ENCODE peak calls at places on chromosomes 1 and 21, in five cellular contexts. O is IMR-90, Z is tibial nerve, M is trophoblast cell, A is substantia nigra. G is an unnamed sample.

GRCh38 chr1:179318501-179318900 is 24.9 kb downstream of the SOAT1 start:
- DNase-seq in O (no peak), A (no peak), M (no peak), Z (no peak), G (no peak)

GRCh38 chr1:80533178-80533577 is 1267.6 kb upstream of the ADGRL2 start:
- DNase-seq in A (no peak), M (no peak), O (no peak), Z (no peak), G (no peak)

GRCh38 chr1:93729502-93729901 is 47.9 kb upstream of the BCAR3 start:
- DNase-seq in Z (no peak), O (no peak), M (no peak), A (no peak), G (no peak)

GRCh38 chr1:155479205-155479604 is 83.4 kb downstream of the ASH1L start:
- DNase-seq in Z (no peak), O (peak), M (peak), A (no peak), G (no peak)

GRCh38 chr1:2400950-2401649 is 9.5 kb downstream of the RER1 start:
- DNase-seq in A (no peak), O (no peak), M (no peak), Z (no peak), G (no peak)

GRCh38 chr1:223211323-223211985 is 68.4 kb upstream of the TLR5 start:
- DNase-seq in M (no peak), A (no peak), Z (no peak), O (no peak), G (no peak)

GRCh38 chr1:24536391-24536840 is 19.5 kb upstream of the NCMAP start:
- DNase-seq in A (no peak), M (no peak), O (peak), Z (no peak), G (no peak)

GRCh38 chr1:227898502-227899140 is 49.1 kb downstream of the WNT9A start:
- DNase-seq in A (no peak), Z (no peak), O (no peak), M (no peak), G (no peak)

GRCh38 chr21:30839304-30839703 is 9.7 kb upstream of the KRTAP7-1 start:
- DNase-seq in M (peak), O (no peak), A (peak), Z (no peak), G (no peak)

GRCh38 chr1:167720965-167721616 is 691 bp upstream of the MPZL1 start:
- DNase-seq in A (peak), Z (no peak), M (no peak), O (peak), G (peak)

GRCh38 chr1:167651161-167651693 is 21.2 kb downstream of the RCSD1 start:
- DNase-seq in Z (no peak), A (no peak), O (no peak), M (no peak), G (no peak)

GRCh38 chr1:109928591-109929111 is 18.0 kb downstream of the CSF1 start:
- DNase-seq in O (peak), A (peak), M (no peak), Z (peak), G (no peak)

GRCh38 chr1:99328171-99328570 is 63.9 kb downstream of the PLPPR4 start:
- DNase-seq in Z (no peak), M (no peak), A (no peak), O (no peak), G (no peak)

GRCh38 chr1:155086182-155086741 is 7.6 kb downstream of the EFNA3 start:
- DNase-seq in A (peak), Z (no peak), M (peak), O (no peak), G (peak)

GRCh38 chr1:157111396-157112165 is 12.0 kb upstream of the ETV3L start:
- DNase-seq in A (no peak), O (no peak), Z (no peak), M (no peak), G (no peak)

GRCh38 chr1:46532498-46533178 is 18.8 kb downstream of the KNCN start:
- DNase-seq in M (no peak), O (peak), A (peak), Z (peak), G (peak)

GRCh38 chr1:220113136-220113695 is 19.3 kb downstream of the IARS2 start:
- DNase-seq in O (peak), Z (no peak), M (no peak), A (no peak), G (no peak)

GRCh38 chr1:119971710-119972570 is 75.6 kb upstream of the ADAM30 start:
- DNase-seq in A (no peak), Z (no peak), M (no peak), O (no peak), G (no peak)

GRCh38 chr1:7454052-7454815 is 316.9 kb upstream of the VAMP3 start:
- DNase-seq in M (no peak), O (peak), A (peak), Z (no peak), G (no peak)

GRCh38 chr1:204503122-204503912 is 8.7 kb upstream of the PIK3C2B start:
- DNase-seq in M (peak), Z (no peak), A (no peak), O (peak), G (no peak)

GRCh38 chr1:192763243-192763642 is 45.6 kb upstream of the RGS2 start:
- DNase-seq in Z (no peak), O (peak), A (no peak), M (no peak), G (no peak)

GRCh38 chr1:156150107-156151000 is 3.0 kb upstream of the SEMA4A start:
- DNase-seq in M (no peak), O (no peak), A (no peak), Z (no peak), G (no peak)

GRCh38 chr1:155933591-155934096 is 569 bp downstream of the KHDC4 start:
- DNase-seq in Z (no peak), A (no peak), M (no peak), O (no peak), G (no peak)

GRCh38 chr1:39639333-39640130 is at the start of gene HEYL:
- DNase-seq in Z (peak), A (peak), O (peak), M (no peak), G (no peak)

GRCh38 chr1:206737729-206738222 is 32.8 kb upstream of the IL19 start:
- DNase-seq in Z (no peak), O (no peak), A (no peak), M (no peak), G (no peak)

GRCh38 chr21:42199488-42200463 is 19.2 kb upstream of the ABCG1 start:
- DNase-seq in O (peak), M (no peak), Z (no peak), A (no peak), G (no peak)

GRCh38 chr1:69244211-69244610 is 323.5 kb upstream of the LRRC7 start:
- DNase-seq in O (no peak), Z (no peak), A (no peak), M (no peak), G (no peak)

GRCh38 chr1:107058245-107059032 is 2.0 kb downstream of the PRMT6 start:
- DNase-seq in A (no peak), Z (no peak), O (no peak), M (no peak), G (no peak)

GRCh38 chr1:209095627-209096595 is 487.6 kb upstream of the CAMK1G start:
- DNase-seq in M (peak), A (no peak), O (peak), Z (no peak), G (no peak)

GRCh38 chr1:213564215-213564659 is 423.5 kb upstream of the PROX1 start:
- DNase-seq in M (no peak), Z (no peak), O (no peak), A (no peak), G (no peak)

GRCh38 chr1:23126801-23127200 is 41.9 kb downstream of the LUZP1 start:
- DNase-seq in Z (no peak), O (peak), M (peak), A (no peak), G (no peak)

GRCh38 chr1:107405241-107405640 is 264.4 kb downstream of the NTNG1 start:
- DNase-seq in M (no peak), Z (no peak), O (peak), A (no peak), G (no peak)

GRCh38 chr1:88140325-88140724 is 543.7 kb upstream of the PKN2 start:
- DNase-seq in M (no peak), Z (no peak), A (no peak), O (no peak), G (no peak)

GRCh38 chr1:150080784-150081183 is 13.2 kb downstream of the VPS45 start:
- DNase-seq in O (no peak), M (no peak), A (no peak), Z (no peak), G (no peak)

GRCh38 chr21:45994738-45995685 is 13.4 kb downstream of the COL6A1 start:
- DNase-seq in A (no peak), Z (peak), O (no peak), M (no peak), G (no peak)
- H3K27ac ChIP-seq in A (no peak), Z (no peak), O (peak), M (no peak), G (no peak)

GRCh38 chr1:151502859-151503509 is 8.2 kb upstream of the CGN start:
- DNase-seq in O (no peak), M (no peak), Z (no peak), A (no peak), G (no peak)

GRCh38 chr1:151499930-151500329 is 11.3 kb upstream of the CGN start:
- DNase-seq in M (no peak), A (no peak), Z (no peak), O (no peak), G (no peak)

GRCh38 chr1:151502035-151502728 is 9.0 kb upstream of the CGN start:
- DNase-seq in O (no peak), A (no peak), M (no peak), Z (no peak), G (no peak)

GRCh38 chr1:151501474-151501873 is 9.7 kb upstream of the CGN start:
- DNase-seq in Z (no peak), A (no peak), M (no peak), O (no peak), G (no peak)

DNA sequence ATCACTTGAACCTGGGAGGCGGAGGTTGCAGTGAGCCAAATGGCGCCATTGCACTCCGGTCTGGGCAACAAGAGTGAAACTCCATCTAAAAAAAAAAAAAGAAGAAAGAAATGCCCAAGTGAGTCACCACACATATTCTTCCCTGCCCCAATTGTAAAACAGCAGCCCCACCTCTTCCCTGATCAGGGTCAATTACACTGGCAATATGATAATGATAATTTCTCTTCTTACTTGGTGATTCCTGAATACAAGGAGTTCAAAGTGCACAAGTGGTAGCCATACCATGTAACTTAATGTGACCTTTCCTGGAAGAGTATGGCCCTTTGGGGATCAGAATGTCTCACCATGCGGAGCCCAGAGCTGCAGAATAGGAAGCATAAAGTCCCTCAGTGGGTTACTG is 11.8 kb upstream of the CGN start:
- DNase-seq in M (no peak), Z (no peak), O (no peak), A (no peak), G (no peak)
- H3K27ac ChIP-seq in M (no peak), Z (no peak), O (no peak), A (no peak), G (no peak)

DNA sequence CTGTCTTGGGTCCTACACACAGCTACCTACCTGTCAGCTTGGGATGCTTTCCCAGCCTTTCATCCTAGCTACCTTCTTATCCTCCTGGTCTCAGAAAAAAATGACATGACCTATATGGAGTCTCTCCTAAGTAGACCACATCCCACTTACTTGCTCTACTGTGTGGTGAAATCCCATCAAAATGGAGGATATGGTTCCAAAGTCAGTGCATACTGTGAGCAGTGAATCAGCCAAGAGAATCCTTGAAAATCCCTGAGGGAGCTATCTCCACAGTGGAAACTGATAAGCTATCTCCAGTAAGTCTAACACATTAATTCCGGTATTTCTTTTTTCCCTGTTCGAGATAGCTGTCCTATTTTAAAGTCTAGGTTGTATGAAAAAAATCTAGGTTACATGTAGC is 189.7 kb downstream of the FGGY start:
- DNase-seq in M (peak), Z (no peak), O (peak), A (no peak), G (no peak)
- H3K27ac ChIP-seq in M (no peak), Z (no peak), O (no peak), A (no peak), G (no peak)

GRCh38 chr1:248590055-248590454 is 7.4 kb downstream of the OR2T10 start:
- DNase-seq in O (no peak), A (no peak), Z (no peak), M (no peak), G (no peak)
- H3K27ac ChIP-seq in O (no peak), A (no peak), Z (no peak), M (no peak), G (no peak)

DNA sequence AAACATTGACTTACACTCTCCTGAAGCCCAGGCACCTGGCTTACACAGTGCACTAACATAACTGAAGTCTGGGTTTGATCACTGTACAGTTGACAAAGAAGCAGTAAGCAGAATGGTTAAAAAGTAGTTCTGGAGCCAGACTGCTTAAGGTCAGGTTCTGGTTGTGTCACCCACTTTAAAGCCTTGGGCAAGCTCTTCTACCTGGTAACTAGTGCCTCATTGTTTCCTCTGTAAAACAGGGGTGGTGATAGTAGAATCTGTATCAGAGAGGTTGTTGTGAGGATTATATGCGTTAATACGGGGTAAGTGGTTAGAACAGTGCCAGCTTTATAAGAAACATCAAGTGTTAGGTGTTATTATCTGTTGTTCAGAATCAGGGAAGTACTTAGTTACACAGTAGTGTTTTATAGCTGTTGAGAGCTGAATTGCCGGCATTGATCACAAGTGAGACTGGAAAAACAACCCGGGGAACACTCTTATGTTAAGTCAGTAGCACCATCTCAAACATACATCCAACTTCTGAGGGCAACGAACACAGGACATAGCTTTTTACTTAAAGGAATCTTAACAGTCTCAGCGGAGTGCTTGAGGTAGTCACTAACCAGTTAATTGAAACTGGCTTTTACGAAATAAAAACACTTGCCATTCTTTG is 3.7 kb downstream of the BACH1 start:
- DNase-seq in Z (no peak), O (peak), M (no peak), A (no peak), G (no peak)
- H3K27ac ChIP-seq in Z (no peak), O (peak), M (peak), A (no peak), G (no peak)

G was measured in caudate nucleus.